ENCODE peak calls at places on chromosomes 3 and 15, in four cellular contexts. G, U, W and Z are unnamed samples.

GRCh38 chr3:153572165-153572564 is 410.1 kb downstream of the RAP2B start:
- DNase-seq in G (no peak), U (no peak), W (no peak), Z (no peak)

GRCh38 chr3:159892171-159892791 is 96.4 kb upstream of the IL12A start:
- DNase-seq in G (no peak), U (no peak), W (no peak), Z (no peak)

GRCh38 chr15:71792521-71792920 is 17.8 kb upstream of the NR2E3 start:
- DNase-seq in G (no peak), U (no peak), W (no peak), Z (no peak)

GRCh38 chr3:71425491-71426071 is 157.9 kb downstream of the FOXP1 start:
- DNase-seq in G (no peak), U (no peak), W (no peak), Z (no peak)

GRCh38 chr15:77187751-77188464 is 117.0 kb upstream of the TSPAN3 start:
- DNase-seq in G (no peak), U (peak; percentile 43), W (no peak), Z (no peak)

GRCh38 chr15:41732487-41732886 is 41.8 kb upstream of the MAPKBP1 start:
- DNase-seq in G (no peak), U (no peak), W (no peak), Z (no peak)

GRCh38 chr15:58686286-58686685 is 63.2 kb downstream of the ADAM10 start:
- DNase-seq in G (no peak), U (no peak), W (peak; percentile 35), Z (no peak)

GRCh38 chr3:176341963-176342362 is 855.3 kb downstream of the TBL1XR1 start:
- DNase-seq in G (no peak), U (no peak), W (no peak), Z (no peak)

GRCh38 chr3:142977399-142977728 is 13.9 kb upstream of the PAQR9 start:
- DNase-seq in G (no peak), U (no peak), W (no peak), Z (no peak)

GRCh38 chr3:129613205-129613740 is 6.8 kb upstream of the PLXND1 start:
- DNase-seq in G (no peak), U (no peak), W (no peak), Z (no peak)

GRCh38 chr3:17775073-17775472 is 32.6 kb upstream of the TBC1D5 start:
- DNase-seq in G (no peak), U (no peak), W (no peak), Z (no peak)

GRCh38 chr3:10373686-10374261 is 52.9 kb upstream of the SEC13 start:
- DNase-seq in G (no peak), U (no peak), W (no peak), Z (no peak)

GRCh38 chr3:55330355-55330754 is 156.8 kb downstream of the WNT5A start:
- DNase-seq in G (peak; percentile 10), U (no peak), W (no peak), Z (no peak)

GRCh38 chr15:25850154-25851111 is 12.7 kb downstream of the ATP10A start:
- DNase-seq in G (peak; percentile 20), U (peak; percentile 21), W (peak; percentile 67), Z (no peak)

GRCh38 chr3:125186261-125186770 is 26.2 kb downstream of the SLC12A8 start:
- DNase-seq in G (no peak), U (no peak), W (no peak), Z (no peak)

GRCh38 chr3:168269019-168269418 is 173.3 kb upstream of the GOLIM4 start:
- DNase-seq in G (no peak), U (no peak), W (peak; percentile 25), Z (no peak)

GRCh38 chr3:47428585-47429145 is 47.1 kb downstream of the SCAP start:
- DNase-seq in G (no peak), U (no peak), W (no peak), Z (no peak)

GRCh38 chr15:58361291-58361759 is 70.5 kb upstream of the LIPC start:
- DNase-seq in G (no peak), U (no peak), W (no peak), Z (no peak)

GRCh38 chr15:82105458-82106205 is 59.8 kb upstream of the MEX3B start:
- DNase-seq in G (peak; percentile 79), U (no peak), W (no peak), Z (peak; percentile 96)

GRCh38 chr3:197501879-197502620 is 53.7 kb downstream of the BDH1 start:
- DNase-seq in G (peak; percentile 67), U (no peak), W (peak; percentile 83), Z (no peak)

GRCh38 chr3:150439657-150440056 is 31.6 kb downstream of the TSC22D2 start:
- DNase-seq in G (no peak), U (no peak), W (no peak), Z (no peak)

GRCh38 chr3:51963951-51964451 is 3.3 kb downstream of the PCBP4 start:
- DNase-seq in G (no peak), U (no peak), W (peak; percentile 92), Z (peak; percentile 77)

GRCh38 chr3:150868282-150868681 is 37.0 kb downstream of the MINDY4B start:
- DNase-seq in G (no peak), U (no peak), W (no peak), Z (no peak)

GRCh38 chr3:55571913-55572312 is 84.8 kb upstream of the WNT5A start:
- DNase-seq in G (no peak), U (no peak), W (peak; percentile 83), Z (no peak)

GRCh38 chr15:29208352-29208751 is 61.3 kb downstream of the NSMCE3 start:
- DNase-seq in G (peak; percentile 73), U (no peak), W (no peak), Z (peak; percentile 87)

GRCh38 chr3:43071313-43071893 is 34.5 kb downstream of the POMGNT2 start:
- DNase-seq in G (no peak), U (no peak), W (peak; percentile 19), Z (no peak)

GRCh38 chr3:20054549-20054987 is 14.3 kb downstream of the KAT2B start:
- DNase-seq in G (peak; percentile 55), U (no peak), W (no peak), Z (no peak)

GRCh38 chr3:55169608-55170010 is 241.8 kb upstream of the LRTM1 start:
- DNase-seq in G (no peak), U (no peak), W (no peak), Z (no peak)

GRCh38 chr15:95259965-95260364 is 1028.6 kb downstream of the MCTP2 start:
- DNase-seq in G (no peak), U (no peak), W (peak; percentile 13), Z (no peak)

GRCh38 chr3:173891272-173892100 is 493.9 kb downstream of the NLGN1 start:
- DNase-seq in G (peak; percentile 2), U (no peak), W (no peak), Z (no peak)

GRCh38 chr15:90691369-90691768 is 25.8 kb upstream of the BLM start:
- DNase-seq in G (no peak), U (no peak), W (no peak), Z (no peak)

GRCh38 chr15:40439461-40440299 is 1.1 kb upstream of the BAHD1 start:
- DNase-seq in G (peak; percentile 24), U (no peak), W (peak; percentile 77), Z (peak; percentile 55)